ENCODE peak calls at places on chromosomes 13 and 19, in four cellular contexts. P is A549, F is WTC11, G is K562. X is an unnamed sample.
A peak's percentile ranks its signal among the peaks of the same experiment; 100 is the strongest.

GRCh38 chr13:110593430-110594130 is 21.8 kb upstream of the NAXD start:
- DNase-seq in P (peak; percentile 54), F (no peak), G (peak; percentile 61), X (peak; percentile 65)

GRCh38 chr13:111006508-111007031 is 91.7 kb upstream of the ANKRD10 start:
- DNase-seq in P (no peak), F (no peak), G (peak; percentile 57), X (no peak)

GRCh38 chr13:41568990-41569387 is 111.6 kb downstream of the RGCC start:
- DNase-seq in P (no peak), F (no peak), G (no peak), X (no peak)

GRCh38 chr13:51067376-51068125 is 43.5 kb downstream of the C13orf42 start:
- DNase-seq in P (no peak), F (no peak), G (no peak), X (no peak)

GRCh38 chr13:109773276-109773675 is 13.1 kb downstream of the IRS2 start:
- DNase-seq in P (peak; percentile 50), F (no peak), G (peak; percentile 27), X (no peak)

GRCh38 chr13:46738055-46738454 is 58.9 kb downstream of the ESD start:
- DNase-seq in P (no peak), F (no peak), G (no peak), X (no peak)

GRCh38 chr19:3266792-3267469 is 42.5 kb downstream of the CELF5 start:
- DNase-seq in P (no peak), F (no peak), G (no peak), X (no peak)

GRCh38 chr13:24341439-24341838 is 32.1 kb downstream of the C1QTNF9 start:
- DNase-seq in P (no peak), F (no peak), G (no peak), X (no peak)

GRCh38 chr13:70623260-70623659 is 515.0 kb upstream of the KLHL1 start:
- DNase-seq in P (no peak), F (no peak), G (peak; percentile 1), X (no peak)

GRCh38 chr13:108807841-108808240 is 178.4 kb downstream of the MYO16 start:
- DNase-seq in P (no peak), F (no peak), G (no peak), X (no peak)

GRCh38 chr19:7888145-7888825 is at the start of gene LRRC8E:
- DNase-seq in P (peak; percentile 50), F (peak; percentile 87), G (peak; percentile 90), X (peak; percentile 59)

GRCh38 chr13:45137501-45137880 is 17.2 kb downstream of the GTF2F2 start:
- DNase-seq in P (no peak), F (no peak), G (no peak), X (no peak)

GRCh38 chr19:35119091-35119490 is 3.5 kb downstream of the FXYD3 start:
- DNase-seq in P (no peak), F (no peak), G (no peak), X (no peak)

GRCh38 chr19:51026554-51026831 is at the start of gene KLK11:
- DNase-seq in P (no peak), F (no peak), G (no peak), X (no peak)

GRCh38 chr13:86563308-86563707 is 764.1 kb upstream of the SLITRK6 start:
- DNase-seq in P (no peak), F (no peak), G (no peak), X (no peak)

GRCh38 chr13:106155411-106155810 is 380.1 kb downstream of the EFNB2 start:
- DNase-seq in P (peak; percentile 6), F (no peak), G (no peak), X (no peak)

GRCh38 chr13:28138756-28139470 is 568 bp downstream of the PAN3 start:
- DNase-seq in P (peak; percentile 83), F (peak; percentile 81), G (peak; percentile 85), X (peak; percentile 75)

GRCh38 chr19:8343483-8343844 is 402 bp upstream of the KANK3 start:
- DNase-seq in P (no peak), F (no peak), G (no peak), X (no peak)

GRCh38 chr13:108795841-108796240 is 166.4 kb downstream of the MYO16 start:
- DNase-seq in P (no peak), F (no peak), G (no peak), X (no peak)

GRCh38 chr19:36051236-36051635 is 2.8 kb downstream of the THAP8 start:
- DNase-seq in P (peak; percentile 67), F (peak; percentile 73), G (peak; percentile 49), X (peak; percentile 56)

GRCh38 chr19:811511-812048 is 10.2 kb downstream of the PLPPR3 start:
- DNase-seq in P (no peak), F (no peak), G (no peak), X (no peak)

GRCh38 chr19:813359-814107 is 8.2 kb downstream of the PLPPR3 start:
- DNase-seq in P (no peak), F (no peak), G (no peak), X (no peak)

GRCh38 chr19:811007-811434 is 10.7 kb downstream of the PLPPR3 start:
- DNase-seq in P (no peak), F (no peak), G (no peak), X (no peak)

GRCh38 chr19:812819-813358 is 8.9 kb downstream of the PLPPR3 start:
- DNase-seq in P (no peak), F (no peak), G (no peak), X (no peak)

GRCh38 chr19:812049-812816 is 9.5 kb downstream of the PLPPR3 start:
- DNase-seq in P (no peak), F (no peak), G (peak; percentile 42), X (no peak)
- TF ChIP-seq NR3C1 in P (no peak), F (no peak), G (no peak), X (no peak)

GRCh38 chr19:11196406-11197287 is 698 bp downstream of the KANK2 start:
- DNase-seq in P (no peak), F (peak; percentile 56), G (peak; percentile 69), X (no peak)
- TF ChIP-seq NR3C1 in P (no peak), F (no peak), G (peak; percentile 50), X (no peak)

GRCh38 chr13:49310251-49310650 is 62.5 kb downstream of the CDADC1 start:
- DNase-seq in P (no peak), F (no peak), G (no peak), X (no peak)

GRCh38 chr13:49315036-49315565 is 67.4 kb downstream of the CDADC1 start:
- DNase-seq in P (no peak), F (no peak), G (no peak), X (no peak)

GRCh38 chr13:49315756-49316481 is 68.2 kb downstream of the CDADC1 start:
- DNase-seq in P (no peak), F (no peak), G (no peak), X (no peak)

GRCh38 chr13:49311816-49312215 is 64.1 kb downstream of the CDADC1 start:
- DNase-seq in P (no peak), F (no peak), G (no peak), X (no peak)

GRCh38 chr13:49314344-49314882 is 66.7 kb downstream of the CDADC1 start:
- DNase-seq in P (no peak), F (no peak), G (no peak), X (no peak)
- TF ChIP-seq NR3C1 in P (no peak), F (no peak), G (no peak), X (no peak)

GRCh38 chr13:88958821-88959220 is 1287.7 kb downstream of the SLITRK5 start:
- DNase-seq in P (no peak), F (no peak), G (no peak), X (no peak)
- TF ChIP-seq NR3C1 in P (no peak), F (no peak), G (no peak), X (no peak)

GRCh38 chr13:30907167-30907761 is 1.2 kb downstream of the MEDAG start:
- DNase-seq in P (no peak), F (no peak), G (no peak), X (peak; percentile 6)
- TF ChIP-seq NR3C1 in P (no peak), F (no peak), G (no peak), X (no peak)

DNA sequence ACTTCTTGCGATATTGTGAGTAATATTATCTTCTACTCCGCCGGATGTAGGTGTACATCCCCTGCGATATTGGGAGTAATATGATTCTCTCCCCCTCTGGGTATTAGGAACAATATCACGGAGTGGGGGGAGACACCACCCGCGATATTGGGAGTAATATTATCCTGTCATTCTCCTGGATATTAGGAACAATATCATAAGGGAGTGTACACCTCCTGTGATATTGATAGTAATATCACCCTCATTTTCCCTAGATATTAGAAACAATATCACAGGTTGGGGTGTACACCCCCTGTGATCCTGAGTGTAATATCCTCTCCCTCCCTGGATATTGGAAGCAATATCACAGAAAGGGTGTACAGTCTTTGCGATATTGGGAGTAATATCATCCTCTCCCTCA is 64.3 kb upstream of the CEACAM21 start:
- DNase-seq in P (no peak), F (no peak), G (no peak), X (no peak)
- TF ChIP-seq NR3C1 in P (no peak), F (no peak), G (no peak), X (no peak)